ENCODE peak calls at places on chromosome 6, in five cellular contexts. R, A, I, B and G are unnamed samples.

GRCh38 chr6:30463242-30463641 is 26.1 kb upstream of the HLA-E start:
- DNase-seq in R (no peak), A (no peak), I (no peak), B (no peak), G (no peak)

GRCh38 chr6:33700391-33701050 is 11.0 kb downstream of the UQCC2 start:
- DNase-seq in R (peak; percentile 63), A (peak; percentile 51), I (peak; percentile 64), B (peak; percentile 77), G (no peak)

GRCh38 chr6:27591660-27592059 is 118.8 kb upstream of the ZNF184 start:
- DNase-seq in R (no peak), A (no peak), I (no peak), B (no peak), G (no peak)

GRCh38 chr6:52233975-52234823 is 10.1 kb downstream of the IL17F start:
- DNase-seq in R (no peak), A (peak; percentile 20), I (no peak), B (peak; percentile 52), G (no peak)

GRCh38 chr6:111329882-111330633 is 153.0 kb downstream of the REV3L start:
- DNase-seq in R (no peak), A (no peak), I (no peak), B (peak; percentile 25), G (no peak)

GRCh38 chr6:142474446-142475289 is 172.9 kb downstream of the ADGRG6 start:
- DNase-seq in R (no peak), A (peak; percentile 46), I (no peak), B (peak; percentile 38), G (no peak)

GRCh38 chr6:155325700-155326516 is 11.6 kb upstream of the TFB1M start:
- DNase-seq in R (no peak), A (no peak), I (no peak), B (no peak), G (no peak)

GRCh38 chr6:53741417-53741816 is 53.4 kb upstream of the LRRC1 start:
- DNase-seq in R (no peak), A (no peak), I (peak; percentile 44), B (no peak), G (no peak)

GRCh38 chr6:135043854-135044253 is 10.8 kb downstream of the HBS1L start:
- DNase-seq in R (no peak), A (no peak), I (no peak), B (no peak), G (no peak)

GRCh38 chr6:126361832-126362231 is 21.9 kb downstream of the CENPW start:
- DNase-seq in R (no peak), A (no peak), I (no peak), B (no peak), G (peak; percentile 72)

GRCh38 chr6:34912715-34913464 is 23.8 kb downstream of the ANKS1A start:
- DNase-seq in R (no peak), A (no peak), I (no peak), B (peak; percentile 56), G (no peak)

GRCh38 chr6:130697661-130698535 is 129.3 kb upstream of the SMLR1 start:
- DNase-seq in R (peak; percentile 45), A (peak; percentile 21), I (no peak), B (peak; percentile 60), G (no peak)

GRCh38 chr6:100363651-100364050 is 101.1 kb downstream of the SIM1 start:
- DNase-seq in R (no peak), A (no peak), I (no peak), B (no peak), G (no peak)

GRCh38 chr6:105121981-105122380 is 57.8 kb downstream of the POPDC3 start:
- DNase-seq in R (no peak), A (no peak), I (no peak), B (no peak), G (no peak)

GRCh38 chr6:19597809-19598320 is 239.3 kb upstream of the ID4 start:
- DNase-seq in R (no peak), A (no peak), I (no peak), B (no peak), G (no peak)

GRCh38 chr6:134539865-134540323 is 222.0 kb upstream of the SGK1 start:
- DNase-seq in R (no peak), A (no peak), I (no peak), B (no peak), G (no peak)

GRCh38 chr6:43263314-43264178 is 20.3 kb downstream of the TTBK1 start:
- DNase-seq in R (peak; percentile 66), A (peak; percentile 63), I (peak; percentile 76), B (peak; percentile 93), G (no peak)
- TF ChIP-seq CTCF in R (peak; percentile 57), A (peak; percentile 79), I (peak; percentile 52), B (peak; percentile 94), G (peak; percentile 88)

GRCh38 chr6:36123270-36124139 is 6.8 kb upstream of the MAPK13 start:
- DNase-seq in R (peak; percentile 86), A (peak; percentile 60), I (peak; percentile 88), B (peak; percentile 82), G (no peak)
- TF ChIP-seq CTCF in R (peak; percentile 54), A (peak; percentile 61), I (peak; percentile 45), B (peak; percentile 91), G (peak; percentile 77)

GRCh38 chr6:138307816-138308727 is 69.6 kb upstream of the SMIM28 start:
- DNase-seq in R (no peak), A (no peak), I (no peak), B (no peak), G (no peak)
- TF ChIP-seq CTCF in R (no peak), A (no peak), I (no peak), B (no peak), G (no peak)

DNA sequence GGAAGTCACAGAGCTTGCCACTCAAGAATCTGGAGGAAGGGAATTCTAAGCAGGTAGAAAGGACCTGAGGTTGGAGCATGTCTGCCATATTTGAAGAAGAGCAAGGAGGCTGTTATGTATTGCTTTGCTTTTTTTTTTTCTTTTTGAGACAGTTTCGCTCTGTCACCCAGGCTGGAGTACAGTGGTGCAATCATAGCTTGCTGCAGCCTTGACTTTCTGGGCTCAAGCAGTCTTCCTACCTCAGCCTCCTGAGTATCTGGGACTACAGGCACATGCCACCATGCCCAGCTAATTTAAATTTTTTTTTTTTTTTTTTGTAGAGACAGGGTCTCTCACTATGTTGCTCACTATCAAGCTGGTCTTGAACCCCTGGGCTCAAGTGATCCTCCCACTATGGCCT is 40.8 kb downstream of the ORC3 start:
- DNase-seq in R (no peak), A (no peak), I (no peak), B (no peak), G (no peak)
- TF ChIP-seq CTCF in R (no peak), A (no peak), I (no peak), B (no peak), G (no peak)

DNA sequence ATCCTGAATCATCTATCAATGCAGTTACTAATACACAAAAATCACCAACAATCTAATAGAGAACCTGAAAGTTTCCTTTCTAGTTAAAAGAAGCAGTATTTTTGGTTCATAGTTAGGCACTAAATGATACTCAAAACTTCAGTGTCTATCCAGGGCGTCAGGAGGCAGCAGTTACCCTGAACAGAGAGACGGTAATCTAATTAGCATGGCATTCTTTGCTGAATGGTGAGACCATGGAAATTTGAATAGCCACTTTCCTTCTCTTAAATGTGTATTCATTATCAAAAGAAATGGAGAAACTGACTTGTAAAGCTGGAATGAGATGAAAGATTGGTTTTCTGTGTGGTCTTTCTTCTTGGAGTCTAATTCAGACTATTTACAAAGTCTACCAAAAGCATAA is 146.6 kb upstream of the BMP5 start:
- DNase-seq in R (no peak), A (no peak), I (no peak), B (no peak), G (no peak)
- TF ChIP-seq CTCF in R (no peak), A (no peak), I (no peak), B (no peak), G (peak; percentile 33)

GRCh38 chr6:68196645-68197044 is 438.4 kb upstream of the ADGRB3 start:
- DNase-seq in R (no peak), A (no peak), I (no peak), B (no peak), G (no peak)
- TF ChIP-seq CTCF in R (no peak), A (no peak), I (no peak), B (peak; percentile 30), G (peak; percentile 24)

GRCh38 chr6:158718431-158719126 is 68.7 kb downstream of the SYTL3 start:
- DNase-seq in R (no peak), A (peak; percentile 42), I (no peak), B (no peak), G (no peak)
- TF ChIP-seq CTCF in R (no peak), A (peak; percentile 90), I (no peak), B (peak; percentile 30), G (peak; percentile 77)

GRCh38 chr6:75935473-75935793 is 137.0 kb downstream of the IMPG1 start:
- DNase-seq in R (no peak), A (no peak), I (no peak), B (no peak), G (no peak)

GRCh38 chr6:75936682-75937081 is 135.8 kb downstream of the IMPG1 start:
- DNase-seq in R (no peak), A (no peak), I (no peak), B (no peak), G (no peak)

GRCh38 chr6:75933387-75933975 is 139.0 kb downstream of the IMPG1 start:
- DNase-seq in R (no peak), A (no peak), I (no peak), B (no peak), G (no peak)

GRCh38 chr6:75932067-75932466 is 140.4 kb downstream of the IMPG1 start:
- DNase-seq in R (no peak), A (peak; percentile 34), I (no peak), B (peak; percentile 26), G (no peak)

DNA sequence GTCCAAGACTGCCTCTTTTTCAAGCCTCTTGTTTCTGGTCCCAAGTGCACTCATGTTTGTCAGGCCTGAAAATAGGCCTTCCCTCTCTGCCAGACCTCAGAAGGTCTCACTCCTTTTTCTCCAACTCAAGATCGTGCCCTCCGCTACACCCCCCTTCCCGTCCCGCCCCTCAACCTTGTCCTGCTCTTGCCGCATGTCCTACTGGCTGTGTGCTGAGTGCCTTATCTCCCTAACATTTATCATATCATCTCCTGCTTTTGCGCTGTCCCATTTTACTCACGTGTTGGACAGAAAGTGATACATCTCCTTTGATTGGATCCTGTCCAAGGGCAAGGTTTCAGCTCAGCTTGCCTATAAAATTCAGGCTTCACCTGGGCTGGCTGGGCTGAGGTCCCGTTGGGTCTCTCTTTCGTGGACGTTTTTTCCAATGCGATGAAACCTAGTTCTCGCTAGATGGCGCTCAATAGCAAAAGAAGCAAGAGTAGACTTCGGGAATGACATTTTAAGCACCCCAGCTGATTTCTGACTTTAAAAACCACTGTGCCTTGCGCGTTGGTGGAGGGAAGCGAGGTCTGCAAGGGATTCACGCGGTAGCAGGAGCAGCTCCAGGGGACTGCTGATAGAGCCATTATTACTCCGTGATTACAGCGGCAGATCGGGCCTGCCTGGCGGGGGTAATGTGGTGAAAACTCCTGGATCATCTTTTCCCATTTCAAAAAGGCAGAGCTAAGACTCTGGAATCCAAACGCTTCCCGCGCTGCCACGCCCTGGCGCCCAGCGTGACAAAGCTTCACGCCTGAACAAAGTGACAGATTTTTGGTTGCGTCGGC is 137.6 kb downstream of the IMPG1 start:
- DNase-seq in R (no peak), A (peak; percentile 23), I (no peak), B (peak; percentile 77), G (no peak)
- TF ChIP-seq CTCF in R (peak; percentile 36), A (peak; percentile 81), I (peak; percentile 56), B (peak; percentile 74), G (peak; percentile 92)

GRCh38 chr6:14804001-14804401 is 441.9 kb upstream of the JARID2 start:
- DNase-seq in R (no peak), A (no peak), I (no peak), B (no peak), G (no peak)
- TF ChIP-seq CTCF in R (no peak), A (no peak), I (no peak), B (no peak), G (peak; percentile 24)